ENCODE peak calls at places on chromosomes 13 and 19, in six cellular contexts. One of them, this sample, is unnamed.

GRCh38 chr13:40408602-40409001 is 257.8 kb downstream of the FOXO1 start:
- DNase-seq in H1: no peak
- DNase-seq in K562: no peak
- DNase-seq in SK-N-SH: no peak
- DNase-seq in GM12878: no peak
- DNase-seq in HepG2: no peak
- DNase-seq in this sample: no peak

GRCh38 chr13:40706439-40706838 is 40.0 kb upstream of the FOXO1 start:
- DNase-seq in H1: no peak
- DNase-seq in K562: no peak
- DNase-seq in SK-N-SH: no peak
- DNase-seq in GM12878: no peak
- DNase-seq in HepG2: no peak
- DNase-seq in this sample: no peak

GRCh38 chr19:18164072-18164471 is 9.5 kb upstream of the IFI30 start:
- DNase-seq in H1: no peak
- DNase-seq in K562: no peak
- DNase-seq in SK-N-SH: no peak
- DNase-seq in GM12878: no peak
- DNase-seq in HepG2: no peak
- DNase-seq in this sample: no peak

GRCh38 chr13:37144661-37145060 is 39.2 kb upstream of the CSNK1A1L start:
- DNase-seq in H1: no peak
- DNase-seq in K562: no peak
- DNase-seq in SK-N-SH: no peak
- DNase-seq in GM12878: no peak
- DNase-seq in HepG2: no peak
- DNase-seq in this sample: no peak

GRCh38 chr13:39159393-39159792 is 121.1 kb downstream of the NHLRC3 start:
- DNase-seq in H1: no peak
- DNase-seq in K562: no peak
- DNase-seq in SK-N-SH: no peak
- DNase-seq in GM12878: no peak
- DNase-seq in HepG2: no peak
- DNase-seq in this sample: no peak

GRCh38 chr19:38519168-38519567 is 85.7 kb downstream of the RYR1 start:
- DNase-seq in H1: no peak
- DNase-seq in K562: no peak
- DNase-seq in SK-N-SH: no peak
- DNase-seq in GM12878: no peak
- DNase-seq in HepG2: no peak
- DNase-seq in this sample: no peak

GRCh38 chr19:45640849-45641273 is 1.7 kb upstream of the EML2 start:
- DNase-seq in H1: no peak
- DNase-seq in K562: peak
- DNase-seq in SK-N-SH: no peak
- DNase-seq in GM12878: no peak
- DNase-seq in HepG2: peak
- DNase-seq in this sample: no peak

GRCh38 chr13:113114511-113115362 is 7.9 kb upstream of the F10 start:
- DNase-seq in H1: no peak
- DNase-seq in K562: no peak
- DNase-seq in SK-N-SH: peak
- DNase-seq in GM12878: no peak
- DNase-seq in HepG2: no peak
- DNase-seq in this sample: no peak

GRCh38 chr13:32585625-32586021 is 629 bp upstream of the PDS5B start:
- DNase-seq in H1: no peak
- DNase-seq in K562: no peak
- DNase-seq in SK-N-SH: no peak
- DNase-seq in GM12878: no peak
- DNase-seq in HepG2: no peak
- DNase-seq in this sample: peak

GRCh38 chr19:41774515-41774980 is 19.2 kb downstream of the CEACAM6 start:
- DNase-seq in H1: no peak
- DNase-seq in K562: no peak
- DNase-seq in SK-N-SH: no peak
- DNase-seq in GM12878: no peak
- DNase-seq in HepG2: no peak
- DNase-seq in this sample: no peak

GRCh38 chr19:55670280-55671053 is 4.6 kb upstream of the EPN1 start:
- DNase-seq in H1: no peak
- DNase-seq in K562: no peak
- DNase-seq in SK-N-SH: no peak
- DNase-seq in GM12878: no peak
- DNase-seq in HepG2: no peak
- DNase-seq in this sample: peak

GRCh38 chr19:7152568-7152967 is 83.1 kb downstream of the ZNF557 start:
- DNase-seq in H1: no peak
- DNase-seq in K562: no peak
- DNase-seq in SK-N-SH: peak
- DNase-seq in GM12878: no peak
- DNase-seq in HepG2: no peak
- DNase-seq in this sample: no peak

GRCh38 chr13:75481176-75482069 is 546 bp downstream of the TBC1D4 start:
- DNase-seq in H1: no peak
- DNase-seq in K562: peak
- DNase-seq in SK-N-SH: peak
- DNase-seq in GM12878: no peak
- DNase-seq in HepG2: no peak
- DNase-seq in this sample: no peak

GRCh38 chr19:20472854-20473253 is 92.7 kb downstream of the ZNF737 start:
- DNase-seq in H1: no peak
- DNase-seq in K562: no peak
- DNase-seq in SK-N-SH: peak
- DNase-seq in GM12878: no peak
- DNase-seq in HepG2: no peak
- DNase-seq in this sample: no peak

GRCh38 chr19:3314962-3315675 is 51.3 kb upstream of the NFIC start:
- DNase-seq in H1: no peak
- DNase-seq in K562: peak
- DNase-seq in SK-N-SH: peak
- DNase-seq in GM12878: no peak
- DNase-seq in HepG2: no peak
- DNase-seq in this sample: no peak

GRCh38 chr19:27774337-27774736 is 1438.6 kb downstream of the UQCRFS1 start:
- DNase-seq in H1: no peak
- DNase-seq in K562: peak
- DNase-seq in SK-N-SH: no peak
- DNase-seq in GM12878: no peak
- DNase-seq in HepG2: no peak
- DNase-seq in this sample: peak

GRCh38 chr13:90686438-90686837 is 661.0 kb upstream of the MIR17HG start:
- DNase-seq in H1: no peak
- DNase-seq in K562: no peak
- DNase-seq in SK-N-SH: no peak
- DNase-seq in GM12878: no peak
- DNase-seq in HepG2: no peak
- DNase-seq in this sample: no peak

GRCh38 chr13:112240076-112240475 is 136.1 kb upstream of the SPACA7 start:
- DNase-seq in H1: no peak
- DNase-seq in K562: no peak
- DNase-seq in SK-N-SH: no peak
- DNase-seq in GM12878: no peak
- DNase-seq in HepG2: no peak
- DNase-seq in this sample: no peak

GRCh38 chr19:14318873-14319272 is 62.4 kb upstream of the ADGRE5 start:
- DNase-seq in H1: no peak
- DNase-seq in K562: peak
- DNase-seq in SK-N-SH: peak
- DNase-seq in GM12878: no peak
- DNase-seq in HepG2: no peak
- DNase-seq in this sample: no peak

GRCh38 chr19:46404884-46405658 is 8.3 kb downstream of the CCDC8 start:
- DNase-seq in H1: no peak
- DNase-seq in K562: peak
- DNase-seq in SK-N-SH: no peak
- DNase-seq in GM12878: no peak
- DNase-seq in HepG2: peak
- DNase-seq in this sample: no peak

GRCh38 chr13:67223024-67223423 is 7.1 kb downstream of the PCDH9 start:
- DNase-seq in H1: no peak
- DNase-seq in K562: no peak
- DNase-seq in SK-N-SH: no peak
- DNase-seq in GM12878: no peak
- DNase-seq in HepG2: no peak
- DNase-seq in this sample: no peak

GRCh38 chr19:55451163-55451521 is 8.0 kb upstream of the SHISA7 start:
- DNase-seq in H1: no peak
- DNase-seq in K562: peak
- DNase-seq in SK-N-SH: no peak
- DNase-seq in GM12878: no peak
- DNase-seq in HepG2: no peak
- DNase-seq in this sample: no peak

GRCh38 chr13:52968074-52968700 is 60.4 kb upstream of the OLFM4 start:
- DNase-seq in H1: peak
- DNase-seq in K562: peak
- DNase-seq in SK-N-SH: peak
- DNase-seq in GM12878: peak
- DNase-seq in HepG2: peak
- DNase-seq in this sample: peak

GRCh38 chr13:32802159-32802558 is 214.1 kb upstream of the KL start:
- DNase-seq in H1: no peak
- DNase-seq in K562: no peak
- DNase-seq in SK-N-SH: no peak
- DNase-seq in GM12878: no peak
- DNase-seq in HepG2: no peak
- DNase-seq in this sample: no peak

GRCh38 chr19:20238025-20238623 is 71.1 kb downstream of the ZNF486 start:
- DNase-seq in H1: peak
- DNase-seq in K562: peak
- DNase-seq in SK-N-SH: peak
- DNase-seq in GM12878: peak
- DNase-seq in HepG2: no peak
- DNase-seq in this sample: no peak

GRCh38 chr13:57698851-57699250 is 67.3 kb downstream of the PCDH17 start:
- DNase-seq in H1: no peak
- DNase-seq in K562: no peak
- DNase-seq in SK-N-SH: peak
- DNase-seq in GM12878: no peak
- DNase-seq in HepG2: no peak
- DNase-seq in this sample: no peak

GRCh38 chr19:1746401-1747284 is 6.7 kb upstream of the ONECUT3 start:
- DNase-seq in H1: peak
- DNase-seq in K562: no peak
- DNase-seq in SK-N-SH: no peak
- DNase-seq in GM12878: no peak
- DNase-seq in HepG2: no peak
- DNase-seq in this sample: no peak

GRCh38 chr19:4537953-4538600 is 1.8 kb downstream of the LRG1 start:
- DNase-seq in H1: no peak
- DNase-seq in K562: no peak
- DNase-seq in SK-N-SH: no peak
- DNase-seq in GM12878: no peak
- DNase-seq in HepG2: no peak
- DNase-seq in this sample: no peak
- TF ChIP-seq CTCF in H1: peak
- TF ChIP-seq CTCF in K562: peak
- TF ChIP-seq CTCF in SK-N-SH: no peak
- TF ChIP-seq CTCF in GM12878: no peak
- TF ChIP-seq CTCF in HepG2: no peak
- TF ChIP-seq CTCF in this sample: no peak

GRCh38 chr19:29393915-29394460 is 131.8 kb upstream of the VSTM2B start:
- DNase-seq in H1: no peak
- DNase-seq in K562: no peak
- DNase-seq in SK-N-SH: no peak
- DNase-seq in GM12878: no peak
- DNase-seq in HepG2: no peak
- DNase-seq in this sample: no peak

GRCh38 chr19:29395712-29396414 is 129.9 kb upstream of the VSTM2B start:
- DNase-seq in H1: no peak
- DNase-seq in K562: no peak
- DNase-seq in SK-N-SH: no peak
- DNase-seq in GM12878: no peak
- DNase-seq in HepG2: no peak
- DNase-seq in this sample: no peak

GRCh38 chr19:29387586-29387985 is 138.2 kb upstream of the VSTM2B start:
- DNase-seq in H1: no peak
- DNase-seq in K562: no peak
- DNase-seq in SK-N-SH: no peak
- DNase-seq in GM12878: no peak
- DNase-seq in HepG2: no peak
- DNase-seq in this sample: no peak

GRCh38 chr19:29389495-29389894 is 136.3 kb upstream of the VSTM2B start:
- DNase-seq in H1: no peak
- DNase-seq in K562: no peak
- DNase-seq in SK-N-SH: no peak
- DNase-seq in GM12878: no peak
- DNase-seq in HepG2: no peak
- DNase-seq in this sample: no peak

GRCh38 chr19:29390742-29391141 is 135.1 kb upstream of the VSTM2B start:
- DNase-seq in H1: no peak
- DNase-seq in K562: no peak
- DNase-seq in SK-N-SH: no peak
- DNase-seq in GM12878: no peak
- DNase-seq in HepG2: no peak
- DNase-seq in this sample: no peak
- TF ChIP-seq GABPA in H1: no peak
- TF ChIP-seq GABPA in K562: no peak
- TF ChIP-seq GABPA in SK-N-SH: no peak
- TF ChIP-seq GABPA in GM12878: no peak
- TF ChIP-seq GABPA in HepG2: no peak
- TF ChIP-seq GABPA in this sample: no peak

GRCh38 chr13:98860491-98860890 is 108.0 kb upstream of the SLC15A1 start:
- DNase-seq in H1: no peak
- DNase-seq in K562: no peak
- DNase-seq in SK-N-SH: no peak
- DNase-seq in GM12878: no peak
- DNase-seq in HepG2: no peak
- DNase-seq in this sample: no peak
- TF ChIP-seq CTCF in H1: no peak
- TF ChIP-seq CTCF in K562: no peak
- TF ChIP-seq CTCF in SK-N-SH: no peak
- TF ChIP-seq CTCF in GM12878: no peak
- TF ChIP-seq CTCF in HepG2: no peak
- TF ChIP-seq CTCF in this sample: no peak

GRCh38 chr13:60410299-60410698 is 13.3 kb downstream of the TDRD3 start:
- DNase-seq in H1: no peak
- DNase-seq in K562: no peak
- DNase-seq in SK-N-SH: no peak
- DNase-seq in GM12878: no peak
- DNase-seq in HepG2: no peak
- DNase-seq in this sample: no peak

GRCh38 chr13:60414177-60414576 is 17.2 kb downstream of the TDRD3 start:
- DNase-seq in H1: no peak
- DNase-seq in K562: no peak
- DNase-seq in SK-N-SH: no peak
- DNase-seq in GM12878: no peak
- DNase-seq in HepG2: no peak
- DNase-seq in this sample: no peak

GRCh38 chr13:60411983-60412382 is 15.0 kb downstream of the TDRD3 start:
- DNase-seq in H1: no peak
- DNase-seq in K562: no peak
- DNase-seq in SK-N-SH: no peak
- DNase-seq in GM12878: no peak
- DNase-seq in HepG2: no peak
- DNase-seq in this sample: no peak

GRCh38 chr13:60411464-60411863 is 14.4 kb downstream of the TDRD3 start:
- DNase-seq in H1: no peak
- DNase-seq in K562: no peak
- DNase-seq in SK-N-SH: no peak
- DNase-seq in GM12878: no peak
- DNase-seq in HepG2: no peak
- DNase-seq in this sample: no peak

GRCh38 chr13:60412909-60413616 is 16.0 kb downstream of the TDRD3 start:
- DNase-seq in H1: no peak
- DNase-seq in K562: no peak
- DNase-seq in SK-N-SH: no peak
- DNase-seq in GM12878: no peak
- DNase-seq in HepG2: no peak
- DNase-seq in this sample: no peak
- TF ChIP-seq GABPA in H1: no peak
- TF ChIP-seq GABPA in K562: no peak
- TF ChIP-seq GABPA in SK-N-SH: no peak
- TF ChIP-seq GABPA in GM12878: no peak
- TF ChIP-seq GABPA in HepG2: no peak
- TF ChIP-seq GABPA in this sample: no peak